ENCODE peak calls at places on chromosomes 11 and 22, in five cellular contexts. A is mesenchymal stem cell; N is NCI-H1436 treated with DMSO at 0.1 percent for 48 hours; D is NCI-H146; Q is CD4-positive, CD25-positive, alpha-beta regulatory T cell. C is an unnamed sample.
A peak's percentile ranks its signal among the peaks of the same experiment; 100 is the strongest.

GRCh38 chr11:111336582-111337256 is 38.4 kb downstream of the POU2AF3 start:
- DNase-seq in A (peak; percentile 6), N (no peak), D (peak; percentile 28), Q (no peak), C (peak; percentile 85)

GRCh38 chr22:24333301-24333700 is 62.7 kb downstream of the SPECC1L start:
- DNase-seq in A (no peak), N (no peak), D (no peak), Q (no peak), C (peak; percentile 71)

GRCh38 chr22:48786679-48786996 is 1041.0 kb downstream of the BRD1 start:
- DNase-seq in A (no peak), N (no peak), D (no peak), Q (no peak), C (no peak)

GRCh38 chr11:133928628-133929059 is 28.1 kb downstream of the IGSF9B start:
- DNase-seq in A (no peak), N (peak; percentile 11), D (peak; percentile 62), Q (peak; percentile 18), C (no peak)

GRCh38 chr11:316031-316701 is 2.3 kb downstream of the IFITM1 start:
- DNase-seq in A (peak; percentile 40), N (no peak), D (no peak), Q (no peak), C (no peak)

GRCh38 chr11:17738350-17739207 is 4.0 kb downstream of the KCNC1 start:
- DNase-seq in A (no peak), N (no peak), D (no peak), Q (no peak), C (no peak)

GRCh38 chr11:45843158-45843924 is 3.9 kb upstream of the CRY2 start:
- DNase-seq in A (peak; percentile 95), N (peak; percentile 23), D (peak; percentile 91), Q (peak; percentile 91), C (peak; percentile 87)

GRCh38 chr11:128481135-128481534 is 106.2 kb downstream of the ETS1 start:
- DNase-seq in A (peak; percentile 91), N (no peak), D (no peak), Q (no peak), C (peak; percentile 97)

GRCh38 chr11:75733346-75734107 is 15.9 kb downstream of the MOGAT2 start:
- DNase-seq in A (no peak), N (no peak), D (peak; percentile 44), Q (no peak), C (peak; percentile 70)

C was measured in fibroblast of lung.